ENCODE peak calls at places on chromosomes 2 and 18, in six cellular contexts. One of them, this sample, is unnamed.

GRCh38 chr18:32438173-32438572 is 32.5 kb downstream of the GAREM1 start:
- DNase-seq in Right ventricle myocardium inferior: peak; percentile 79
- DNase-seq in fibroblast of the aortic adventitia: no peak
- DNase-seq in NCI-H460: no peak
- DNase-seq in GM13976: no peak
- DNase-seq in mucosa of gallbladder: no peak
- DNase-seq in this sample: no peak

GRCh38 chr2:633371-633770 is 43.8 kb downstream of the TMEM18 start:
- DNase-seq in fibroblast of the aortic adventitia: no peak
- DNase-seq in Right ventricle myocardium inferior: no peak
- DNase-seq in mucosa of gallbladder: no peak
- DNase-seq in NCI-H460: no peak
- DNase-seq in GM13976: no peak
- DNase-seq in this sample: no peak

GRCh38 chr2:1723397-1724042 is 20.8 kb downstream of the PXDN start:
- DNase-seq in Right ventricle myocardium inferior: no peak
- DNase-seq in GM13976: no peak
- DNase-seq in NCI-H460: no peak
- DNase-seq in mucosa of gallbladder: no peak
- DNase-seq in fibroblast of the aortic adventitia: no peak
- DNase-seq in this sample: no peak

GRCh38 chr18:31555971-31556747 is 35.5 kb upstream of the TTR start:
- DNase-seq in NCI-H460: peak; percentile 58
- DNase-seq in Right ventricle myocardium inferior: no peak
- DNase-seq in mucosa of gallbladder: peak; percentile 68
- DNase-seq in fibroblast of the aortic adventitia: peak; percentile 84
- DNase-seq in GM13976: peak; percentile 60
- DNase-seq in this sample: no peak

GRCh38 chr2:192203876-192204275 is 9.1 kb upstream of the TMEFF2 start:
- DNase-seq in Right ventricle myocardium inferior: no peak
- DNase-seq in fibroblast of the aortic adventitia: no peak
- DNase-seq in GM13976: no peak
- DNase-seq in NCI-H460: no peak
- DNase-seq in mucosa of gallbladder: no peak
- DNase-seq in this sample: no peak

GRCh38 chr2:24491626-24492282 is 700 bp downstream of the NCOA1 start:
- DNase-seq in mucosa of gallbladder: peak; percentile 22
- DNase-seq in fibroblast of the aortic adventitia: peak; percentile 4
- DNase-seq in Right ventricle myocardium inferior: peak; percentile 84
- DNase-seq in GM13976: peak; percentile 72
- DNase-seq in NCI-H460: no peak
- DNase-seq in this sample: peak; percentile 87

GRCh38 chr18:25535495-25535894 is 183.5 kb upstream of the ZNF521 start:
- DNase-seq in Right ventricle myocardium inferior: no peak
- DNase-seq in mucosa of gallbladder: no peak
- DNase-seq in NCI-H460: no peak
- DNase-seq in fibroblast of the aortic adventitia: no peak
- DNase-seq in GM13976: peak; percentile 22
- DNase-seq in this sample: no peak

GRCh38 chr2:54599914-54600313 is 123.5 kb upstream of the EML6 start:
- DNase-seq in NCI-H460: no peak
- DNase-seq in fibroblast of the aortic adventitia: peak; percentile 64
- DNase-seq in mucosa of gallbladder: peak; percentile 69
- DNase-seq in GM13976: no peak
- DNase-seq in Right ventricle myocardium inferior: no peak
- DNase-seq in this sample: peak; percentile 82

GRCh38 chr2:168348076-168348475 is 100.7 kb upstream of the STK39 start:
- DNase-seq in Right ventricle myocardium inferior: no peak
- DNase-seq in mucosa of gallbladder: no peak
- DNase-seq in GM13976: peak; percentile 30
- DNase-seq in fibroblast of the aortic adventitia: peak; percentile 22
- DNase-seq in NCI-H460: peak; percentile 32
- DNase-seq in this sample: no peak

GRCh38 chr18:79988079-79988924 is at the start of gene TXNL4A:
- DNase-seq in fibroblast of the aortic adventitia: peak; percentile 81
- DNase-seq in GM13976: peak; percentile 92
- DNase-seq in NCI-H460: peak; percentile 71
- DNase-seq in Right ventricle myocardium inferior: peak; percentile 95
- DNase-seq in mucosa of gallbladder: peak; percentile 86
- DNase-seq in this sample: peak; percentile 95

GRCh38 chr2:108853421-108853820 is 66.8 kb downstream of the CCDC138 start:
- DNase-seq in NCI-H460: no peak
- DNase-seq in fibroblast of the aortic adventitia: no peak
- DNase-seq in GM13976: no peak
- DNase-seq in mucosa of gallbladder: no peak
- DNase-seq in Right ventricle myocardium inferior: no peak
- DNase-seq in this sample: no peak

GRCh38 chr2:227822416-227823003 is 8.9 kb downstream of the CCL20 start:
- DNase-seq in Right ventricle myocardium inferior: no peak
- DNase-seq in GM13976: no peak
- DNase-seq in mucosa of gallbladder: no peak
- DNase-seq in NCI-H460: no peak
- DNase-seq in fibroblast of the aortic adventitia: no peak
- DNase-seq in this sample: no peak

GRCh38 chr18:37166491-37166890 is 337.6 kb downstream of the KIAA1328 start:
- DNase-seq in fibroblast of the aortic adventitia: no peak
- DNase-seq in GM13976: no peak
- DNase-seq in mucosa of gallbladder: no peak
- DNase-seq in NCI-H460: no peak
- DNase-seq in Right ventricle myocardium inferior: no peak
- DNase-seq in this sample: no peak

GRCh38 chr2:72999729-73000725 is 71.5 kb downstream of the SFXN5 start:
- DNase-seq in Right ventricle myocardium inferior: no peak
- DNase-seq in GM13976: no peak
- DNase-seq in NCI-H460: no peak
- DNase-seq in fibroblast of the aortic adventitia: peak; percentile 55
- DNase-seq in mucosa of gallbladder: peak; percentile 8
- DNase-seq in this sample: peak; percentile 35

GRCh38 chr2:74893332-74893731 is 59.4 kb downstream of the HK2 start:
- DNase-seq in NCI-H460: no peak
- DNase-seq in fibroblast of the aortic adventitia: peak; percentile 87
- DNase-seq in mucosa of gallbladder: no peak
- DNase-seq in GM13976: no peak
- DNase-seq in Right ventricle myocardium inferior: no peak
- DNase-seq in this sample: no peak

GRCh38 chr2:138827426-138828054 is 47.4 kb upstream of the NXPH2 start:
- DNase-seq in NCI-H460: peak; percentile 77
- DNase-seq in GM13976: peak; percentile 31
- DNase-seq in Right ventricle myocardium inferior: no peak
- DNase-seq in fibroblast of the aortic adventitia: peak; percentile 82
- DNase-seq in mucosa of gallbladder: no peak
- DNase-seq in this sample: no peak

GRCh38 chr2:45978302-45978859 is 318.8 kb upstream of the EPAS1 start:
- DNase-seq in NCI-H460: no peak
- DNase-seq in Right ventricle myocardium inferior: no peak
- DNase-seq in mucosa of gallbladder: no peak
- DNase-seq in GM13976: no peak
- DNase-seq in fibroblast of the aortic adventitia: no peak
- DNase-seq in this sample: no peak

GRCh38 chr2:233794128-233794658 is 16.1 kb downstream of the MROH2A start:
- DNase-seq in mucosa of gallbladder: no peak
- DNase-seq in Right ventricle myocardium inferior: no peak
- DNase-seq in NCI-H460: no peak
- DNase-seq in fibroblast of the aortic adventitia: no peak
- DNase-seq in GM13976: peak; percentile 21
- DNase-seq in this sample: peak; percentile 36

GRCh38 chr2:81706856-81707255 is 1402.3 kb upstream of the LRRTM1 start:
- DNase-seq in mucosa of gallbladder: no peak
- DNase-seq in Right ventricle myocardium inferior: no peak
- DNase-seq in fibroblast of the aortic adventitia: no peak
- DNase-seq in GM13976: no peak
- DNase-seq in NCI-H460: no peak
- DNase-seq in this sample: no peak

GRCh38 chr2:133993160-133993559 is 260.7 kb upstream of the MGAT5 start:
- DNase-seq in Right ventricle myocardium inferior: no peak
- DNase-seq in mucosa of gallbladder: peak; percentile 42
- DNase-seq in fibroblast of the aortic adventitia: peak; percentile 12
- DNase-seq in GM13976: no peak
- DNase-seq in NCI-H460: no peak
- DNase-seq in this sample: no peak

This sample was measured in kidney.